ENCODE peak calls at places on chromosomes 2 and 18, in six cellular contexts. S is IMR-90, E is PC-3, U is astrocyte, C is HCT116, J is neural progenitor cell. R is an unnamed sample.

GRCh38 chr18:11419336-11419735 is 190.1 kb upstream of the SLC35G4 start:
- DNase-seq in U (no peak), S (no peak), C (no peak), J (no peak), E (no peak), R (no peak)

GRCh38 chr2:4219571-4219970 is 516.2 kb downstream of the DCDC2C start:
- DNase-seq in U (no peak), S (no peak), E (no peak), C (no peak), J (no peak), R (no peak)

GRCh38 chr2:53033416-53033815 is 734.2 kb upstream of the CHAC2 start:
- DNase-seq in S (peak; percentile 81), C (no peak), J (no peak), E (no peak), U (peak; percentile 65), R (no peak)

GRCh38 chr2:229910147-229910831 is 11.5 kb downstream of the TRIP12 start:
- DNase-seq in S (no peak), E (no peak), C (no peak), U (no peak), J (no peak), R (no peak)

GRCh38 chr2:37459095-37459981 is 114.9 kb downstream of the QPCT start:
- DNase-seq in E (peak; percentile 85), U (peak; percentile 93), S (peak; percentile 89), J (no peak), C (no peak), R (no peak)

GRCh38 chr18:48609820-48610815 is 71.3 kb downstream of the CTIF start:
- DNase-seq in S (no peak), E (no peak), C (no peak), J (no peak), U (no peak), R (no peak)

GRCh38 chr2:27378096-27378808 is 2.3 kb downstream of the ZNF513 start:
- DNase-seq in J (peak; percentile 17), E (peak; percentile 16), S (no peak), C (no peak), U (no peak), R (no peak)

GRCh38 chr18:49098386-49098785 is 147.6 kb upstream of the SMAD7 start:
- DNase-seq in S (no peak), U (no peak), E (no peak), J (peak; percentile 32), C (no peak), R (no peak)

GRCh38 chr2:106959975-106960632 is 74.1 kb upstream of the ST6GAL2 start:
- DNase-seq in C (no peak), U (peak; percentile 40), S (no peak), J (no peak), E (no peak), R (peak; percentile 50)

GRCh38 chr2:184339966-184340365 is 258.4 kb upstream of the ZNF804A start:
- DNase-seq in S (no peak), J (no peak), C (no peak), U (peak; percentile 25), E (peak; percentile 79), R (no peak)

GRCh38 chr2:156649596-156649995 is 213.4 kb downstream of the GPD2 start:
- DNase-seq in S (no peak), E (no peak), C (no peak), J (no peak), U (peak; percentile 4), R (no peak)

GRCh38 chr2:109214651-109215371 is 85.8 kb downstream of the SH3RF3 start:
- DNase-seq in S (no peak), J (no peak), U (no peak), C (no peak), E (no peak), R (no peak)

GRCh38 chr2:71499691-71500090 is 46.3 kb downstream of the DYSF start:
- DNase-seq in E (no peak), C (no peak), S (no peak), J (no peak), U (no peak), R (no peak)

GRCh38 chr18:23311346-23312103 is 141.6 kb upstream of the RIOK3 start:
- DNase-seq in J (no peak), U (peak; percentile 98), E (peak; percentile 76), C (no peak), S (peak; percentile 90), R (peak; percentile 90)

GRCh38 chr2:62705859-62706720 is 577 bp downstream of the EHBP1 start:
- DNase-seq in C (no peak), S (peak; percentile 34), E (peak; percentile 43), U (peak; percentile 18), J (peak; percentile 44), R (peak; percentile 85)

GRCh38 chr18:76875390-76876330 is 53.3 kb downstream of the ZNF236 start:
- DNase-seq in E (peak; percentile 66), C (peak; percentile 28), J (peak; percentile 73), U (no peak), S (peak; percentile 43), R (no peak)

GRCh38 chr2:97724501-97724900 is 11.1 kb downstream of the ZAP70 start:
- DNase-seq in J (no peak), E (no peak), S (no peak), U (no peak), C (no peak), R (no peak)

GRCh38 chr2:233093721-233094120 is 33.6 kb downstream of the INPP5D start:
- DNase-seq in U (no peak), J (no peak), C (no peak), S (no peak), E (no peak), R (no peak)

GRCh38 chr2:119106301-119106897 is 52.2 kb downstream of the C1QL2 start:
- DNase-seq in U (peak; percentile 7), S (peak; percentile 33), C (no peak), J (peak; percentile 85), E (peak; percentile 47), R (no peak)

GRCh38 chr2:677056-677949 is at the start of gene TMEM18:
- DNase-seq in J (peak; percentile 98), S (peak; percentile 99), E (peak; percentile 98), U (peak; percentile 96), C (peak; percentile 99), R (peak; percentile 98)

GRCh38 chr2:223737207-223737606 is 100.2 kb downstream of the AP1S3 start:
- DNase-seq in U (no peak), S (no peak), E (no peak), J (no peak), C (no peak), R (no peak)

GRCh38 chr2:67923696-67924095 is 139.1 kb downstream of the C1D start:
- DNase-seq in C (no peak), E (peak; percentile 19), U (no peak), J (no peak), S (no peak), R (no peak)

GRCh38 chr2:8684885-8685696 is 3.2 kb downstream of the ID2 start:
- DNase-seq in J (peak; percentile 77), S (peak; percentile 52), E (peak; percentile 39), U (peak; percentile 36), C (peak; percentile 45), R (peak; percentile 91)

DNA sequence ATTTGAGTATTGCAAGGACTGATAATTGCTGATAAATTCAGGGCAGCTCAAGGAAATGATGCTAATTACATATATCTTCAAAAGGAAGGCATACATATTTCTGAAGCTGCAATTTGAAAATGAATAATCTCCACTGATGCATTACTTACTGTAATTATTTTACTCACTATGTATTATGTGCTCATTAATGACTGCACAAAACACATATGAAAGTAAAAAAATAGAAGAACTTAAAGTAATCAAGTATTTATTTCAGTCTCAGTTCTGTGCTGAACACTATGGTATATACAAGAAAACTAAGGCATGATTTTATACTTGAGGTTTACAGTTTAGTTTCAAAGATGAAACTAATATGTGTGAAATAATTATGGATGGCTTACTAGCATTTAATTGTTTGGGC is 9.3 kb downstream of the ACTR3 start:
- DNase-seq in U (no peak), E (no peak), C (no peak), J (no peak), S (no peak), R (no peak)
- H4K20me1 ChIP-seq in U (peaks cover 100% of the 10 kb centered on the region), E (peaks cover 84% of the 10 kb centered on the region), C (peaks cover 3% of the 10 kb centered on the region), J (peaks cover 60% of the 10 kb centered on the region), S (peaks cover 99% of the 10 kb centered on the region), R (peaks cover 87% of the 10 kb centered on the region)

GRCh38 chr2:237734905-237735623 is 63.5 kb upstream of the RBM44 start:
- DNase-seq in C (no peak), S (no peak), J (no peak), U (no peak), E (no peak), R (peak; percentile 71)
- H4K20me1 ChIP-seq in C (no peaks in the 10 kb centered on the region), S (peaks cover 58% of the 10 kb centered on the region), J (peaks cover 28% of the 10 kb centered on the region), U (peaks cover 71% of the 10 kb centered on the region), E (peaks cover 4% of the 10 kb centered on the region), R (no peaks in the 10 kb centered on the region)

GRCh38 chr2:10367472-10368439 is 65.1 kb downstream of the HPCAL1 start:
- DNase-seq in J (no peak), C (no peak), U (no peak), E (no peak), S (no peak), R (peak; percentile 67)
- H4K20me1 ChIP-seq in J (no peaks in the 10 kb centered on the region), C (no peaks in the 10 kb centered on the region), U (peaks cover 54% of the 10 kb centered on the region), E (peaks cover 76% of the 10 kb centered on the region), S (peaks cover 22% of the 10 kb centered on the region), R (peaks cover 76% of the 10 kb centered on the region)

GRCh38 chr18:9108911-9109310 is 6.4 kb downstream of the NDUFV2 start:
- DNase-seq in E (no peak), U (no peak), S (no peak), J (no peak), C (no peak), R (no peak)
- H4K20me1 ChIP-seq in E (peaks cover 64% of the 10 kb centered on the region), U (peaks cover 97% of the 10 kb centered on the region), S (peaks cover 88% of the 10 kb centered on the region), J (peaks cover 99% of the 10 kb centered on the region), C (peaks cover 15% of the 10 kb centered on the region), R (peaks cover 67% of the 10 kb centered on the region)

R was measured in osteoblast.